ENCODE peak calls at places on chromosomes 11 and 22, in eight cellular contexts. X is suprapubic skin, L is H1, Z is HCT116, B is breast epithelium, F is HepG2, I is HL-60, R is stomach. A is an unnamed sample.
A peak's percentile ranks its signal among the peaks of the same experiment; 100 is the strongest.

GRCh38 chr11:121246021-121246768 is 46.4 kb upstream of the SC5D start:
- DNase-seq in Z (no peak), B (no peak), I (no peak), F (no peak), X (no peak), R (no peak), L (no peak), A (no peak)

GRCh38 chr11:128492461-128492860 is 94.9 kb downstream of the ETS1 start:
- DNase-seq in I (no peak), B (no peak), F (no peak), X (no peak), R (no peak), Z (no peak), L (no peak), A (no peak)

GRCh38 chr11:68025047-68025446 is 5.4 kb upstream of the NDUFS8 start:
- DNase-seq in X (no peak), L (no peak), I (no peak), R (no peak), Z (no peak), F (no peak), B (no peak), A (no peak)

GRCh38 chr11:68690671-68691401 is 6.5 kb downstream of the GAL start:
- DNase-seq in Z (no peak), L (no peak), F (no peak), R (no peak), B (no peak), I (no peak), X (no peak), A (no peak)

GRCh38 chr11:16816358-16817270 is 78.2 kb downstream of the C11orf58 start:
- DNase-seq in B (no peak), F (no peak), R (no peak), Z (no peak), X (no peak), L (no peak), I (no peak), A (no peak)

GRCh38 chr11:116882386-116882785 is 45.0 kb upstream of the APOA1 start:
- DNase-seq in F (no peak), Z (peak; percentile 13), B (no peak), L (no peak), X (no peak), I (peak; percentile 21), R (no peak), A (no peak)

GRCh38 chr11:3893311-3893710 is 37.8 kb downstream of the STIM1 start:
- DNase-seq in B (no peak), Z (no peak), X (no peak), R (no peak), F (no peak), I (no peak), L (no peak), A (no peak)

GRCh38 chr11:111348147-111348546 is 30.9 kb downstream of the POU2AF1 start:
- DNase-seq in Z (no peak), I (no peak), B (no peak), R (no peak), L (no peak), F (no peak), X (no peak), A (no peak)

GRCh38 chr11:47566166-47566546 is 757 bp downstream of the PTPMT1 start:
- DNase-seq in X (peak; percentile 62), R (peak; percentile 35), L (no peak), Z (no peak), I (no peak), F (no peak), B (no peak), A (no peak)

GRCh38 chr11:44402466-44403075 is 92.6 kb upstream of the ALX4 start:
- DNase-seq in L (no peak), B (no peak), R (no peak), I (no peak), X (no peak), F (no peak), Z (no peak), A (no peak)

GRCh38 chr11:132994038-132994502 is 538.2 kb downstream of the OPCML start:
- DNase-seq in I (no peak), L (no peak), X (no peak), F (no peak), B (no peak), R (no peak), Z (no peak), A (no peak)

GRCh38 chr22:50600541-50600940 is at the start of gene MAPK8IP2:
- DNase-seq in I (no peak), B (no peak), X (no peak), L (no peak), F (no peak), Z (no peak), R (no peak), A (no peak)

GRCh38 chr11:33160147-33160546 is 1.1 kb downstream of the CSTF3 start:
- DNase-seq in B (no peak), F (peak; percentile 26), I (no peak), R (no peak), L (no peak), X (no peak), Z (no peak), A (no peak)

GRCh38 chr11:82003024-82003423 is 730.6 kb downstream of the FAM181B start:
- DNase-seq in F (no peak), B (no peak), R (no peak), L (no peak), X (no peak), I (no peak), Z (no peak), A (no peak)

GRCh38 chr22:29300807-29301601 is 5.4 kb upstream of the GAS2L1 start:
- DNase-seq in I (no peak), F (no peak), X (no peak), R (no peak), Z (no peak), B (no peak), L (no peak), A (no peak)

GRCh38 chr11:68854273-68854958 is 12.7 kb upstream of the CPT1A start:
- DNase-seq in X (no peak), L (no peak), R (no peak), Z (no peak), F (no peak), B (no peak), I (no peak), A (no peak)

GRCh38 chr22:50416996-50417395 is 57.8 kb downstream of the SBF1 start:
- DNase-seq in B (no peak), F (no peak), X (no peak), R (no peak), L (no peak), I (no peak), Z (no peak), A (no peak)

GRCh38 chr11:44671234-44671633 is 55.5 kb upstream of the TSPAN18 start:
- DNase-seq in X (no peak), I (no peak), L (peak; percentile 70), F (no peak), R (no peak), Z (no peak), B (no peak), A (no peak)

GRCh38 chr11:1480191-1480554 is 6.4 kb downstream of the MOB2 start:
- DNase-seq in X (no peak), B (no peak), R (no peak), L (no peak), F (no peak), I (no peak), Z (no peak), A (no peak)

GRCh38 chr11:116310215-116310614 is 462.6 kb downstream of the BUD13 start:
- DNase-seq in F (no peak), B (no peak), L (no peak), I (no peak), X (no peak), R (no peak), Z (no peak), A (no peak)

GRCh38 chr11:57363681-57364080 is 17.3 kb downstream of the PRG3 start:
- DNase-seq in B (no peak), L (no peak), Z (no peak), R (no peak), F (no peak), I (no peak), X (no peak), A (no peak)

DNA sequence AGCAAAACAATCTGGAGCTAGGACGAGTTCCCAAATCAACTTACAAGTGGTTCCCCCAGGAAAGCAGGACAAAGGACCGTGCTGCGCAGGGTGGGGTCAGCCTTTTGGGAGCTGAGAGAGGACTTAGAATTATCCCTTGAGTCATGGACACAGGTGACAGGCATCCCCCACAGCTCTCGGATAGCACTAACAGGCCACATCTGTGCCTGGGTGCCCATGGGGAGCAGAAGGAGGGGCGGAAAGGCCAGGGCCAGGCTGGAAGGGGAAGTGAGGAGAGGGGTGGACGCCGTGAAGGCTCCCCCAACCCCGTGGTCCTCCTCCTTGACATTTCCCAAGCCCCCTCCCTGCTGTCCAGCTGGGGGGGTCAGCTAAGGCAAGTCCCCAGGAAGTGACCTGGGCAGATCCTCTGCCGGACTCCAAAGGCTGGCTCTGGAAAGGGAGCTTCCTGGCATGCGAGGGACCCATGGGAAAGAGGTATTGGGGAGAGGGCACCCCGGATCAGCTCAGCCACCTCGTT is 31.6 kb upstream of the A4GALT start:
- DNase-seq in R (no peak), X (no peak), I (no peak), F (no peak), Z (no peak), B (no peak), L (no peak), A (no peak)
- H3K27ac ChIP-seq in R (peak overlapping the region; percentile 63), X (peak overlapping the region; percentile 86), I (no peak overlapping the region), F (peak overlapping the region; percentile 25), Z (no peak overlapping the region), B (peak overlapping the region; percentile 78), L (no peak overlapping the region), A (peak overlapping the region; percentile 13)

GRCh38 chr22:31346733-31347250 is 646 bp upstream of the PATZ1 start:
- DNase-seq in I (peak; percentile 75), Z (no peak), X (peak; percentile 78), F (peak; percentile 68), B (no peak), R (peak; percentile 63), L (no peak), A (peak; percentile 43)
- TF ChIP-seq POLR2AphosphoS5 in I (peak; percentile 11), Z (no peak), X (no peak), F (peak; percentile 28), B (no peak), R (no peak), L (peak; percentile 26), A (no peak)

DNA sequence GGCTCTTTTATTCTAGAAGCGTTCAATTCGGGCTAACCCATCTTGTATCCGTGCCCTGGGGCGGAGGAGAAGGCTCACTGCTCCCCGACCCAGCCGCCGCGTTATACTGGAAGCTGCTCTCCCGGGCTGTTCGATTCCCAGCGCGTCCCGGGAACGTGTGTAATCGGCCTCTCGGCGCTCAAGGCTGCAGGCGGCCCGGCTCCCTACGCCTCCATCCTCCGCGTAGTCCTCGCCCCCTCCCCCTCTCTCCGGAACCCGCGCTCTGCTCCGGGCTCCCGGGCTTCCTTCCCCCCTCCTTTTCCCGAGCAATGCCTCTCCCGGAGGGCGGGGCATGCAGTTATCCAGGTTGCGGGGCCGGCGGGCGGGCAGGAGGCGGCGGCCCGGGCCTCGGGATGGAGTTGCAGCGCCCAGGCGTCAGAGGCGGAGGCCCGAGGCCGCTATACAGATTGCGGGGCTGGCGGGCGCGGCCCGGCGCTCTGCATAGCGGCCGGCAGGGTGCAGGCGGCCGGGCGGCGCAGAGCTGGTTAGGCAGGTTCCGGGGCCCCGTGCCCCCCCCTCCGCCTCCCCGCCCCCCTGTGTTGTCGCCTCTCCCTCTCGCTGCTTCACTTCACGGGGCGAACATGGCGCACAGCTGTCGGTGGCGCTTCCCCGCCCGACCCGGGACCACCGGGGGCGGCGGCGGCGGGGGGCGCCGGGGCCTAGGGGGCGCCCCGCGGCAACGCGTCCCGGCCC is at the start of gene KMT2A:
- DNase-seq in Z (peak; percentile 90), I (peak; percentile 92), X (peak; percentile 97), F (peak; percentile 93), B (peak; percentile 96), L (peak; percentile 89), R (peak; percentile 97), A (peak; percentile 97)
- TF ChIP-seq CTCF in Z (no peak), I (no peak), X (no peak), F (no peak), B (peak; percentile 88), L (no peak), R (peak; percentile 88), A (peak; percentile 87)

GRCh38 chr22:26584010-26584409 is 5.9 kb downstream of the TPST2 start:
- DNase-seq in Z (no peak), R (no peak), I (no peak), F (no peak), X (no peak), B (no peak), L (no peak), A (no peak)
- H3K27ac ChIP-seq in Z (no peak overlapping the region), R (no peak overlapping the region), I (no peak overlapping the region), F (no peak overlapping the region), X (no peak overlapping the region), B (no peak overlapping the region), L (no peak overlapping the region), A (no peak overlapping the region)

A was measured in prostate gland.